ENCODE peak calls at places on chromosomes 1 and 21, in seven cellular contexts. H is PC-9, J is pancreas, R is tibial artery, U is fibroblast of lung, Y is tibial nerve, Q is breast epithelium. W is an unnamed sample.

GRCh38 chr1:152495066-152495675 is 15.4 kb upstream of the LCE5A start:
- DNase-seq in H (peak; percentile 11), Q (no peak), R (no peak), Y (no peak), U (no peak), J (no peak), W (no peak)

GRCh38 chr1:16224472-16224871 is 12.0 kb upstream of the ARHGEF19 start:
- DNase-seq in H (no peak), J (no peak), Y (no peak), Q (no peak), R (no peak), U (no peak), W (no peak)

GRCh38 chr1:87888456-87888855 is 559.8 kb downstream of the LMO4 start:
- DNase-seq in H (no peak), Q (no peak), U (peak; percentile 38), J (no peak), R (no peak), Y (no peak), W (no peak)

GRCh38 chr1:36553591-36554417 is 71.1 kb upstream of the CSF3R start:
- DNase-seq in U (peak; percentile 30), Y (no peak), H (peak; percentile 73), R (peak; percentile 63), Q (peak; percentile 61), J (peak; percentile 36), W (peak; percentile 28)

GRCh38 chr1:40059292-40059959 is 18.9 kb downstream of the CAP1 start:
- DNase-seq in U (peak; percentile 73), H (peak; percentile 29), Y (no peak), Q (no peak), R (no peak), J (no peak), W (no peak)

GRCh38 chr21:41899431-41900202 is 20.5 kb upstream of the PRDM15 start:
- DNase-seq in J (no peak), Q (no peak), R (no peak), U (no peak), Y (no peak), H (no peak), W (no peak)

GRCh38 chr1:214808845-214809460 is 206.0 kb downstream of the CENPF start:
- DNase-seq in Y (no peak), J (no peak), H (no peak), R (no peak), Q (no peak), U (peak; percentile 36), W (no peak)

GRCh38 chr1:56374026-56374974 is 205.1 kb downstream of the PLPP3 start:
- DNase-seq in Q (no peak), Y (no peak), R (no peak), U (peak; percentile 72), J (no peak), H (peak; percentile 20), W (no peak)

GRCh38 chr1:198443374-198444233 is 96.9 kb downstream of the ATP6V1G3 start:
- DNase-seq in J (no peak), R (no peak), Y (no peak), U (peak; percentile 99), H (peak; percentile 54), Q (no peak), W (no peak)

GRCh38 chr1:156660752-156661112 is 16.5 kb downstream of the NES start:
- DNase-seq in Y (no peak), R (no peak), U (no peak), Q (no peak), H (no peak), J (no peak), W (no peak)

GRCh38 chr1:184143449-184143848 is 91.9 kb downstream of the TSEN15 start:
- DNase-seq in Y (no peak), R (no peak), Q (no peak), H (no peak), J (no peak), U (no peak), W (no peak)

GRCh38 chr1:157156058-157156541 is 17.9 kb upstream of the ETV3 start:
- DNase-seq in H (peak; percentile 76), J (peak; percentile 68), Y (peak; percentile 51), Q (no peak), R (peak; percentile 81), U (peak; percentile 50), W (peak; percentile 44)

GRCh38 chr1:75165264-75165663 is 31.1 kb downstream of the LHX8 start:
- DNase-seq in Q (no peak), U (no peak), R (no peak), J (no peak), H (no peak), Y (no peak), W (no peak)

GRCh38 chr1:50985094-50985493 is 15.0 kb downstream of the CDKN2C start:
- DNase-seq in U (no peak), Y (no peak), R (no peak), J (no peak), Q (no peak), H (no peak), W (no peak)

GRCh38 chr1:75338974-75339483 is 204.8 kb downstream of the LHX8 start:
- DNase-seq in H (no peak), U (peak; percentile 44), J (no peak), R (no peak), Q (no peak), Y (no peak), W (no peak)

DNA sequence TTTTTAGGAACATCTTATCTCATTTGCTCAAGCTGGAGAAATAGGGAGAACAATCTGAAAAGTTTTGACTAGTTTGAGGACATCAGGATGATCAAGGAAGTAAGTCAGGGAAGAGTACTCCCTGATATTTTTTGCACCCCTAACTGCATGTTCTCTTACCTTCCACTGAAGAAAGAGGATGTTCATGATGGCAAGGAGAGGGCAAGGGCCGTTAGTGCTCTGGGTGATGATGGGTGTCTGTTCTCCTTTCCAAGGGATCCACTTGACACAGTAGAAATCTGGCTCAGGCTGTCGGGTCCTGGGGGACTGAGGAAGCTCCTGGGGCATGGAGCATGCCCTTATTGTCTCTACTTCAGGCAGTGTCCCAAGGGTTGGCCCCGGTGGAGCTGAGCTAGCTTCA is 4.7 kb downstream of the MINDY1 start:
- DNase-seq in J (no peak), Y (no peak), U (no peak), H (no peak), Q (no peak), R (no peak), W (no peak)
- H3K36me3 ChIP-seq in J (no peaks in the 10 kb centered on the region), Y (peaks cover 8% of the 10 kb centered on the region), U (peaks cover 3% of the 10 kb centered on the region), H (no peaks in the 10 kb centered on the region), Q (peaks cover 11% of the 10 kb centered on the region), R (peaks cover 19% of the 10 kb centered on the region), W (peaks cover 38% of the 10 kb centered on the region)

GRCh38 chr1:210311726-210312493 is 16.8 kb upstream of the HHAT start:
- DNase-seq in H (no peak), J (no peak), Q (no peak), R (no peak), Y (no peak), U (peak; percentile 53), W (no peak)
- H3K27ac ChIP-seq in H (no peak overlapping the region), J (no peak overlapping the region), Q (peak overlapping the region; percentile 21), R (peak overlapping the region; percentile 69), Y (peak overlapping the region; percentile 66), U (no peak overlapping the region), W (no peak overlapping the region)

GRCh38 chr1:79895573-79895972 is 889.0 kb upstream of the ADGRL4 start:
- DNase-seq in U (no peak), J (no peak), Q (no peak), R (no peak), Y (no peak), H (no peak), W (no peak)
- H3K9me3 ChIP-seq in U (no peaks in the 10 kb centered on the region), J (no peaks in the 10 kb centered on the region), Q (no peaks in the 10 kb centered on the region), R (no peaks in the 10 kb centered on the region), Y (no peaks in the 10 kb centered on the region), H (no peaks in the 10 kb centered on the region), W (no peaks in the 10 kb centered on the region)

DNA sequence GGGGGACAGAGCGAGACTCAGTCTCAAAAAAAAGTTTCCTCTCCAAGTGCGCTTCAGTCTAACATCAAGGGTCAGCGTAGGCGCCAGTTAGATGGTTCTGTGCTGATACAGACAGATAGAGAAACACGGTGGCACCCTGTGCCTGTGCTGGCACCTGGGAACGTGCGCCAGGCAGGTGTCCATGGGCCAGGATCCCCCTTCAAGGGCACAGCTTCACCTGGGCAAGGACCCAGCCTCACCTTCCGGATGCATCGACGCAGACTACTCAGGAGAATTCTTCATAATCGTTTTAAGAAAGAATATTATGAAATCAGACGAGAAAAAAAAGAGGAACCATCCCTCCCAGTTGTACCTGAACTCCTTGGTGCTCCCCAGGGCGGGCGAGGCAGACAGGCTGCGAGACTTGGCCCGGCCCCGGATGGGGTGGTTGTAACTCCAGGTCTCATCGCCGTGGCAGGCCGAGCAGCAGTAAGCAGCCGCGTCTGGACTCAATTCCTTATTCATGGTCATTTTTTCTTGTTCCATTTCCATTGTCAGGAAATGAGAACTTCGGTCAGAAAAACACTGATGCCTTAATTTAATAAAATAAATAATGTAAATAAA is 13.3 kb downstream of the NADK start:
- DNase-seq in Q (no peak), Y (no peak), H (no peak), R (no peak), U (no peak), J (no peak), W (no peak)
- H3K36me3 ChIP-seq in Q (no peaks in the 10 kb centered on the region), Y (no peaks in the 10 kb centered on the region), H (peaks cover 27% of the 10 kb centered on the region), R (peaks cover 50% of the 10 kb centered on the region), U (peaks cover 15% of the 10 kb centered on the region), J (no peaks in the 10 kb centered on the region), W (peaks cover 32% of the 10 kb centered on the region)